ENCODE peak calls at places on chromosomes 2 and 18, in six cellular contexts. K is activated naive CD4-positive, alpha-beta T cell; Q is activated CD8-positive, alpha-beta memory T cell treated with anti-CD3 and anti-CD28 coated beads for 24 hours; M is T1000; X is CD4-positive, alpha-beta T cell; C is SIG-M5. D is an unnamed sample.

GRCh38 chr2:219570924-219571310 is 422 bp downstream of the OBSL1 start:
- DNase-seq in K (no peak), Q (no peak), M (no peak), X (no peak), C (no peak), D (no peak)

GRCh38 chr18:75267643-75268184 is 57.1 kb downstream of the TSHZ1 start:
- DNase-seq in K (no peak), Q (peak), M (no peak), X (no peak), C (no peak), D (no peak)

GRCh38 chr18:7567487-7568425 is 640 bp downstream of the PTPRM start:
- DNase-seq in K (no peak), Q (peak), M (no peak), X (no peak), C (no peak), D (no peak)

GRCh38 chr18:79924814-79925655 is 26.4 kb downstream of the SLC66A2 start:
- DNase-seq in K (no peak), Q (peak), M (no peak), X (no peak), C (no peak), D (no peak)

GRCh38 chr2:26172866-26173595 is at the start of gene GAREM2:
- DNase-seq in K (no peak), Q (peak), M (no peak), X (no peak), C (no peak), D (no peak)

GRCh38 chr2:162297925-162298552 is 20.4 kb downstream of the IFIH1 start:
- DNase-seq in K (no peak), Q (no peak), M (no peak), X (peak), C (no peak), D (no peak)

GRCh38 chr18:50686409-50686808 is 126.5 kb downstream of the MAPK4 start:
- DNase-seq in K (no peak), Q (no peak), M (no peak), X (no peak), C (no peak), D (no peak)

GRCh38 chr2:193868132-193868531 is 1673.4 kb upstream of the TMEFF2 start:
- DNase-seq in K (no peak), Q (no peak), M (no peak), X (no peak), C (no peak), D (no peak)

GRCh38 chr2:219175928-219176817 is 552 bp downstream of the CNPPD1 start:
- DNase-seq in K (no peak), Q (peak), M (peak), X (no peak), C (no peak), D (no peak)

GRCh38 chr2:101330253-101330921 is 21.9 kb upstream of the RNF149 start:
- DNase-seq in K (no peak), Q (peak), M (no peak), X (no peak), C (no peak), D (no peak)

GRCh38 chr2:196335238-196335637 is 163.9 kb upstream of the STK17B start:
- DNase-seq in K (no peak), Q (no peak), M (peak), X (no peak), C (no peak), D (no peak)

GRCh38 chr2:238910751-238911351 is 63.0 kb downstream of the TWIST2 start:
- DNase-seq in K (no peak), Q (no peak), M (no peak), X (no peak), C (no peak), D (no peak)

GRCh38 chr2:33634261-33634910 is 35.3 kb upstream of the FAM98A start:
- DNase-seq in K (no peak), Q (no peak), M (no peak), X (no peak), C (no peak), D (no peak)

GRCh38 chr2:54404270-54404669 is 51.9 kb upstream of the SPTBN1 start:
- DNase-seq in K (no peak), Q (no peak), M (no peak), X (no peak), C (no peak), D (no peak)

GRCh38 chr18:27599202-27599829 is 414.2 kb upstream of the CHST9 start:
- DNase-seq in K (no peak), Q (no peak), M (peak), X (no peak), C (no peak), D (no peak)

GRCh38 chr2:12717988-12718661 is 1.4 kb downstream of the TRIB2 start:
- DNase-seq in K (no peak), Q (peak), M (no peak), X (no peak), C (no peak), D (peak)

GRCh38 chr2:10385501-10385900 is 62.6 kb downstream of the ODC1 start:
- DNase-seq in K (no peak), Q (no peak), M (no peak), X (no peak), C (no peak), D (no peak)

GRCh38 chr2:25063876-25064660 is 22.2 kb downstream of the EFR3B start:
- DNase-seq in K (no peak), Q (no peak), M (no peak), X (no peak), C (no peak), D (no peak)

D was measured in activated T-helper 1 cell treated with anti-CD3 and anti-CD28 coated beads, Interleukin-2, amount 50 U/mL, for 16 hours.